ENCODE peak calls at places on chromosomes 6 and 20, in seven cellular contexts. G is endothelial cell of umbilical vein, I is GM20000, S is endothelial cell, A is heart right ventricle, L is AG10803, N is fibroblast of the aortic adventitia. P is an unnamed sample.

GRCh38 chr6:6910734-6911295 is 196.9 kb upstream of the RREB1 start:
- DNase-seq in G (no peak), I (no peak), S (no peak), A (no peak), L (no peak), N (no peak), P (no peak)

GRCh38 chr20:9331707-9332435 is 182.5 kb upstream of the LAMP5 start:
- DNase-seq in G (no peak), I (no peak), S (no peak), A (no peak), L (no peak), N (no peak), P (peak)

GRCh38 chr6:112401083-112401482 is 54.0 kb downstream of the RFPL4B start:
- DNase-seq in G (no peak), I (no peak), S (no peak), A (no peak), L (no peak), N (no peak), P (no peak)

GRCh38 chr6:106390088-106390487 is 29.6 kb downstream of the CRYBG1 start:
- DNase-seq in G (no peak), I (no peak), S (no peak), A (no peak), L (no peak), N (no peak), P (no peak)

GRCh38 chr6:150235218-150235617 is 92.4 kb downstream of the PPP1R14C start:
- DNase-seq in G (no peak), I (no peak), S (no peak), A (no peak), L (no peak), N (no peak), P (no peak)

GRCh38 chr20:47352332-47353223 is 3.9 kb downstream of the ZMYND8 start:
- DNase-seq in G (peak), I (no peak), S (no peak), A (peak), L (no peak), N (peak), P (no peak)

GRCh38 chr6:10901751-10902150 is 14.9 kb downstream of the SYCP2L start:
- DNase-seq in G (no peak), I (peak), S (no peak), A (no peak), L (no peak), N (no peak), P (no peak)

GRCh38 chr20:4341804-4342560 is 326.6 kb upstream of the RNF24 start:
- DNase-seq in G (no peak), I (no peak), S (no peak), A (no peak), L (peak), N (peak), P (no peak)

GRCh38 chr6:20900396-20901160 is 366.3 kb downstream of the CDKAL1 start:
- DNase-seq in G (no peak), I (peak), S (no peak), A (no peak), L (no peak), N (no peak), P (no peak)

GRCh38 chr6:147559016-147559415 is 50.5 kb downstream of the SAMD5 start:
- DNase-seq in G (no peak), I (no peak), S (no peak), A (no peak), L (no peak), N (no peak), P (no peak)

GRCh38 chr20:36017034-36017951 is 48.9 kb downstream of the CNBD2 start:
- DNase-seq in G (peak), I (no peak), S (no peak), A (no peak), L (peak), N (peak), P (no peak)

GRCh38 chr20:22578221-22579118 is 5.9 kb downstream of the FOXA2 start:
- DNase-seq in G (no peak), I (no peak), S (peak), A (no peak), L (no peak), N (no peak), P (no peak)

GRCh38 chr20:37941332-37941731 is 38.4 kb downstream of the VSTM2L start:
- DNase-seq in G (peak), I (no peak), S (peak), A (no peak), L (no peak), N (no peak), P (peak)

GRCh38 chr6:86193821-86194220 is 551.1 kb upstream of the SYNCRIP start:
- DNase-seq in G (no peak), I (no peak), S (no peak), A (no peak), L (no peak), N (no peak), P (no peak)

GRCh38 chr6:12760911-12761310 is 44.3 kb downstream of the PHACTR1 start:
- DNase-seq in G (no peak), I (no peak), S (no peak), A (no peak), L (peak), N (no peak), P (no peak)

GRCh38 chr6:148657053-148657452 is 89.8 kb upstream of the UST start:
- DNase-seq in G (no peak), I (no peak), S (no peak), A (no peak), L (peak), N (peak), P (no peak)

GRCh38 chr6:95240514-95240913 is 336.8 kb upstream of the MANEA start:
- DNase-seq in G (no peak), I (no peak), S (no peak), A (no peak), L (no peak), N (no peak), P (no peak)

GRCh38 chr6:163667372-163668060 is 253.0 kb downstream of the QKI start:
- DNase-seq in G (no peak), I (peak), S (no peak), A (no peak), L (peak), N (no peak), P (no peak)

GRCh38 chr6:46653439-46653942 is 716 bp downstream of the SLC25A27 start:
- DNase-seq in G (no peak), I (no peak), S (no peak), A (no peak), L (no peak), N (peak), P (no peak)

GRCh38 chr6:13190391-13190790 is 137.9 kb downstream of the TBC1D7 start:
- DNase-seq in G (no peak), I (no peak), S (no peak), A (no peak), L (peak), N (no peak), P (no peak)

GRCh38 chr20:17557675-17558006 is 12.2 kb upstream of the DSTN start:
- DNase-seq in G (peak), I (no peak), S (no peak), A (no peak), L (peak), N (peak), P (peak)

GRCh38 chr6:71473908-71474307 is 185.3 kb downstream of the OGFRL1 start:
- DNase-seq in G (peak), I (no peak), S (no peak), A (peak), L (peak), N (peak), P (peak)

GRCh38 chr20:38651154-38651553 is 49.5 kb downstream of the ARHGAP40 start:
- DNase-seq in G (no peak), I (no peak), S (no peak), A (no peak), L (no peak), N (no peak), P (no peak)

GRCh38 chr6:110325197-110325596 is 33.0 kb downstream of the METTL24 start:
- DNase-seq in G (no peak), I (no peak), S (no peak), A (no peak), L (peak), N (peak), P (no peak)

GRCh38 chr6:83985308-83985713 is 48.3 kb upstream of the MRAP2 start:
- DNase-seq in G (peak), I (no peak), S (no peak), A (no peak), L (no peak), N (no peak), P (no peak)
- TF ChIP-seq CTCF in G (no peak), I (no peak), S (no peak), A (no peak), L (no peak), N (no peak), P (no peak)

GRCh38 chr6:83536647-83537589 is 24.6 kb downstream of the PRSS35 start:
- DNase-seq in G (no peak), I (no peak), S (no peak), A (no peak), L (no peak), N (no peak), P (no peak)

GRCh38 chr6:83539678-83540077 is 27.3 kb downstream of the PRSS35 start:
- DNase-seq in G (no peak), I (no peak), S (no peak), A (no peak), L (no peak), N (no peak), P (no peak)

GRCh38 chr6:83536034-83536646 is 23.8 kb downstream of the PRSS35 start:
- DNase-seq in G (peak), I (peak), S (peak), A (no peak), L (peak), N (peak), P (peak)
- TF ChIP-seq CTCF in G (peak), I (peak), S (peak), A (peak), L (peak), N (peak), P (peak)

GRCh38 chr6:56370127-56370540 is 122.8 kb upstream of the COL21A1 start:
- DNase-seq in G (peak), I (no peak), S (peak), A (peak), L (peak), N (peak), P (no peak)
- TF ChIP-seq CTCF in G (peak), I (no peak), S (no peak), A (peak), L (peak), N (peak), P (peak)

GRCh38 chr6:5036309-5036708 is 32.5 kb upstream of the RPP40 start:
- DNase-seq in G (peak), I (no peak), S (peak), A (no peak), L (peak), N (no peak), P (peak)
- TF ChIP-seq CTCF in G (no peak), I (no peak), S (no peak), A (no peak), L (no peak), N (no peak), P (no peak)

DNA sequence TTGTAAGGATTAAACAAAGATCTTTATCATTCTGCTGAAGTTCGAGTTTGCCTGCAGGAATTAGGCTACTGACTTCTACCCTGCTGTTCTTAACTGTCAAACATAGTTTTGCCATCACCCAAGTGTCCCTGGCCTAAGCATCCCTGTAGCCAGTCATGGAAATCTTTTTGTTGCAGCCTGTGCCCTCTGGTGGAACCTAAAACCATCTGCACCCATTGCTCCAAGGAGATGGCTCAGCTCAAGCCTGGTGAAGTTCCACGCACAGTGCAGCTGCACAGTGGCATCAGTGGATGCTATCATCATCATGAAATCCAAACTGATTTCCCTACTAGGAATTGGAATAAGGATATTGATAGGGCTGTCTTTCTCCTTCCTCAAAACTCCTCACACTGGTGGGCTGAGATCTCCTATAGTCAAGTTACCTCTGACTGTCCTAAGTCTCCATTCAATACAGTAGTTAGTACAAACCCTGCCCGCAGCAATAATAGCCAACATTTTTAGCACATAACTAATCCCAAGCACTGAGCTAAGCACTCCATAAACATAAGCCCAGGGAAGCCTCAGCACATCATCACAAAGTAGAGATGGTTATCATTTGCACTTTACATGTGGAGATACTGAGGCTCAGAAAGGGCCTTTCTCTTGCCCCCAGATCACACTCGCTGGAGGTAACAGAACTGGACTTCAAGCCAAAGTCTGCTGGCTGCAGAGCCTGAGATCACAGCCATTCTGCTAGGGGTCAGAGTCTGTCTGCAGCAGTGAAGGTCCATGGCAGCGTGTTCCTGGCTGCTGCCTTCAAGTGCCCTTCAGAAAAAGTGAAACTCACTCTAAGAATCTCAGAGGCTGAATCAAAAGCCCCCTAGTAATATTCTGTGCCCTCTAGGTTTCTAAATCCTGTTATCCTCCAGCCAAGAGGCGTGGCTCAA is 77.2 kb upstream of the MC3R start:
- DNase-seq in G (no peak), I (no peak), S (no peak), A (no peak), L (no peak), N (no peak), P (peak)
- TF ChIP-seq CTCF in G (no peak), I (no peak), S (no peak), A (peak), L (no peak), N (no peak), P (peak)